ENCODE peak calls at places on chromosome 21, in seven cellular contexts. H is transverse colon, P is breast epithelium, K is sigmoid colon, T is prostate gland, Z is GM23338, Q is Panc1. M is an unnamed sample.

GRCh38 chr21:43825936-43826622 is 36.7 kb downstream of the RRP1 start:
- DNase-seq in H (no peak), K (peak), Q (no peak), T (peak), Z (peak), P (no peak), M (no peak)

GRCh38 chr21:42403611-42404231 is at the start of gene UBASH3A:
- DNase-seq in H (peak), T (no peak), P (no peak), K (peak), Q (no peak), Z (no peak), M (no peak)

GRCh38 chr21:40730051-40730760 is 116.8 kb downstream of the DSCAM start:
- DNase-seq in K (no peak), P (no peak), T (no peak), H (no peak), Q (no peak), Z (no peak), M (no peak)

GRCh38 chr21:16587141-16587570 is 857.4 kb downstream of the USP25 start:
- DNase-seq in Z (peak), K (peak), H (peak), P (peak), Q (peak), T (peak), M (no peak)

GRCh38 chr21:46639489-46640386 is 4.3 kb downstream of the PRMT2 start:
- DNase-seq in K (no peak), H (no peak), Z (peak), T (no peak), Q (no peak), P (no peak), M (no peak)

GRCh38 chr21:36430841-36431240 is 45.6 kb downstream of the CHAF1B start:
- DNase-seq in H (no peak), P (no peak), K (no peak), Q (no peak), Z (no peak), T (no peak), M (no peak)

GRCh38 chr21:42763578-42764442 is 110.4 kb downstream of the PDE9A start:
- DNase-seq in P (no peak), Z (no peak), T (no peak), H (no peak), Q (no peak), K (no peak), M (no peak)

GRCh38 chr21:14533555-14534400 is 12.3 kb downstream of the SAMSN1 start:
- DNase-seq in Q (peak), H (no peak), Z (no peak), K (no peak), T (no peak), P (no peak), M (no peak)

GRCh38 chr21:16570196-16570595 is 840.4 kb downstream of the USP25 start:
- DNase-seq in T (no peak), P (no peak), K (no peak), Z (no peak), Q (no peak), H (no peak), M (no peak)

GRCh38 chr21:17537299-17537698 is 24.5 kb downstream of the CXADR start:
- DNase-seq in H (no peak), Z (no peak), P (no peak), K (no peak), T (peak), Q (no peak), M (no peak)

GRCh38 chr21:19123053-19123452 is 719.5 kb upstream of the TMPRSS15 start:
- DNase-seq in K (no peak), Q (no peak), H (no peak), Z (no peak), T (no peak), P (no peak), M (no peak)

GRCh38 chr21:17818158-17819113 is 720 bp downstream of the C21orf91 start:
- DNase-seq in H (peak), K (peak), T (peak), Z (peak), Q (no peak), P (no peak), M (no peak)

GRCh38 chr21:14977814-14978213 is 87.0 kb downstream of the NRIP1 start:
- DNase-seq in P (no peak), K (no peak), H (no peak), T (no peak), Q (no peak), Z (no peak), M (no peak)

GRCh38 chr21:36732761-36733160 is 33.8 kb downstream of the SIM2 start:
- DNase-seq in Q (no peak), K (no peak), P (no peak), T (no peak), H (no peak), Z (no peak), M (no peak)

GRCh38 chr21:14734191-14734590 is 188.1 kb upstream of the SAMSN1 start:
- DNase-seq in H (no peak), K (no peak), P (no peak), T (no peak), Z (no peak), Q (no peak), M (no peak)

GRCh38 chr21:41402231-41402630 is 23.8 kb upstream of the MX1 start:
- DNase-seq in Z (no peak), K (no peak), Q (no peak), P (no peak), H (no peak), T (no peak), M (no peak)

GRCh38 chr21:43902441-43902840 is 37.4 kb downstream of the AGPAT3 start:
- DNase-seq in T (no peak), Z (no peak), H (no peak), P (no peak), K (peak), Q (no peak), M (no peak)

GRCh38 chr21:43679951-43680350 is 20.6 kb downstream of the RRP1B start:
- DNase-seq in P (no peak), K (no peak), Q (no peak), Z (no peak), H (no peak), T (no peak), M (no peak)

GRCh38 chr21:46325073-46325912 is 1.3 kb downstream of the PCNT start:
- DNase-seq in P (peak), T (peak), Q (no peak), K (peak), H (peak), Z (peak), M (no peak)

GRCh38 chr21:42289926-42290325 is 25.3 kb downstream of the TFF3 start:
- DNase-seq in Z (no peak), Q (no peak), H (peak), P (no peak), T (no peak), K (no peak), M (no peak)

GRCh38 chr21:44090332-44090731 is 16.9 kb upstream of the PWP2 start:
- DNase-seq in H (peak), T (peak), P (peak), Q (no peak), Z (no peak), K (no peak), M (no peak)

DNA sequence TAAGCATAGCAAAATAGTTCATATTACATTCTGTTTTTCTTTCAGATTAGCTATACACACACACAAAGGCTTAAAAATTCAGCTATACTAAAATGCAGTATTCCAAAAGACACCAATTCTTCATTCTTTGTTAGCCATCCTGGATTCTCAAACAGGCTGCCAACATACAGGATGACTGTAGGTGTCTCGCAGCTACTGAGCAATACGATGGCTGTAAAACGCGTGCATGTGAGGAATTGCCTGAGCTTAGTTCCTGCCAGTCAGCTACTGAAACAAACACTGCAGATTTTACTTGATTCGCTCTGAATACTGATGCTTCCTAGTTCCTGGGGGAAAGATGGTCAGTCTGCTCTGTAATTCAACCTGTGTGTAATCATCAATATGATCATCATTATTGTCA is 24.7 kb upstream of the HMGN1 start:
- DNase-seq in Q (no peak), H (no peak), P (no peak), Z (peak), K (no peak), T (no peak), M (no peak)
- TF ChIP-seq CTCF in Q (peak), H (no peak), P (no peak), Z (peak), K (no peak), T (no peak), M (peak)

GRCh38 chr21:38511198-38511597 is 12.9 kb upstream of the ERG start:
- DNase-seq in K (no peak), H (no peak), Q (no peak), P (no peak), T (no peak), Z (no peak), M (no peak)
- TF ChIP-seq POLR2AphosphoS5 in K (no peak), H (no peak), Q (no peak), P (no peak), T (no peak), Z (no peak), M (no peak)

GRCh38 chr21:29168874-29169273 is 38.4 kb downstream of the MAP3K7CL start:
- DNase-seq in P (no peak), T (no peak), K (no peak), Z (no peak), H (no peak), Q (no peak), M (no peak)
- H3K27ac ChIP-seq in P (no peak), T (no peak), K (no peak), Z (no peak), H (no peak), Q (no peak), M (no peak)

DNA sequence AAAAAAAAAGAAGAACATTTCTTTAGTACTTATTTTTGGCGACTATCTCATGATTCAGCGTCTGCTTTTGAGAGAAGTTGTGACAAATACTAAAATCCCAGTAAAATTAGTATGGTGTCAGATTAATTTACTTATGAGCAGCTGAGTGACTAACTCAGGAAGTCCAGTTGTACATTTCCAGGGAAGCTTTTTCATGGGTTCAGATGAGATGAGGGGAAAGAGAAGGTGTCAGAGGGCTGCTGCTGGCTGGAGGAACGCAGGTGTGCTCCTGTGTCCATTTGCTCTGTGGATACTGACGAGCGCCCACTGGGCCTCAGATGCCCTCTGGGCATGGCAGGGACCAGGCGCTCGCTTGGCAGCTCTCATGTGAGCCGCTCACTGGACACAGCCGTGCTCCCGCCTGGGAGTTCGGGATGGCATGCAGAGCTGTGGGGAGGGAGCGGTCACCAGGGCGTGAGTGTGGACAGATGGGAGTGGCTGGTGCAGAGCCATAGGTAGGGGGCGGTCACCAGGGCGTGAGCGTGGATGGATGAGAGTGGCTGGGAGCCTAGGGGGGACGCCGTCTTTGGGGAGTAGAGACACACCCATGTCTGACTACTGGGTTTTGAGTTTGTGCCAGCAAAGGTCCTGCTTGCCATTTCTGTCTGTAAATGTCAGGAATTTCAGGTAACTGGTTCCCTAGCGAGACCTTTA is 55.0 kb downstream of the ADARB1 start:
- DNase-seq in T (no peak), K (no peak), H (no peak), Q (no peak), P (no peak), Z (no peak), M (no peak)
- TF ChIP-seq CTCF in T (no peak), K (no peak), H (no peak), Q (no peak), P (no peak), Z (no peak), M (no peak)

DNA sequence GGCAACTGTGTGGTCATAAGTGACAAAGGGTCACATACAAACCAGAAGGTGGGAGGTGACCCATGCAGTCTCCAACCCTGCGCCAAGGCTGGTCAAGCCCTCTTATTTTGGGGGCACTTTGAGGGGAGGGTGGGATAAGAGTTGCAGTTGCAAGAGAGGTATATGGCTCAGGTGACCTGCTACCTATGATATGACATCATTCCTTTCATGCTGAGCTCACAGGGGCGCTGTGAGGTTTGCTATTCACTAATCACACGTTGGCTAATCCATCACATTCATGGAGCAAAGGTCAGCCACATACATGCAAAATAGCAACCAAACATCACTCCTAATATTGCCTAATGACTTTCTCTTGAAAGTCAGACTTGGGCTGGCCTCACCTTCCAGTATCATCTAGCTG is 72.0 kb upstream of the PAXBP1 start:
- DNase-seq in Z (no peak), T (no peak), H (no peak), P (no peak), K (no peak), Q (no peak), M (no peak)
- TF ChIP-seq POLR2AphosphoS5 in Z (no peak), T (no peak), H (no peak), P (no peak), K (no peak), Q (no peak), M (no peak)

GRCh38 chr21:35195232-35195631 is 146.1 kb upstream of the RUNX1 start:
- DNase-seq in Z (no peak), P (no peak), K (no peak), H (no peak), Q (no peak), T (no peak), M (no peak)

GRCh38 chr21:35189077-35189863 is 140.2 kb upstream of the RUNX1 start:
- DNase-seq in P (no peak), H (no peak), Q (no peak), Z (no peak), K (no peak), T (no peak), M (no peak)

GRCh38 chr21:35191128-35191527 is 142.0 kb upstream of the RUNX1 start:
- DNase-seq in Z (no peak), K (no peak), Q (no peak), T (no peak), P (no peak), H (no peak), M (no peak)

GRCh38 chr21:35191754-35192153 is 142.7 kb upstream of the RUNX1 start:
- DNase-seq in T (no peak), H (no peak), P (no peak), K (no peak), Z (no peak), Q (no peak), M (no peak)

GRCh38 chr21:35190201-35190701 is 141.1 kb upstream of the RUNX1 start:
- DNase-seq in H (no peak), Q (peak), Z (no peak), K (no peak), T (no peak), P (peak), M (no peak)
- H3K27ac ChIP-seq in H (no peak), Q (no peak), Z (no peak), K (no peak), T (no peak), P (no peak), M (no peak)

DNA sequence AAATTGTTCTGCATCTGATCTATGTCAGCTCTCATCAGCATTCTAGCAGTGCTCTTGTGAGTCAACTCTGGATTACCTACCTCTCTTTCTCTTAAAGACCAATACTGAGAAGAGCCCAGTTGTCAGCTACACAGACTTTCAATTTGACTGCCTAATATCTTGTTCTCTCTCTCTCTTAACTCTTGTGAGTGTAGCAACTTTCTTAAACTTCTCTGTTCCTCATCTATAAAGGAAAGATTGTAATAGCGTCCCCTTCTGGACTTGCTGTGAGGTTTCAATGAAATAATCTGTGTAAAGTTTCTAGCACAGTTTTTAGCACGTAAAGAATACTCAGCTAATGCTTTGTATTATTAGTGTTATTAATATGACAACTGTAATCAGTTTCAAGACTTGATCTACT is 499.3 kb upstream of the ADAMTS5 start:
- DNase-seq in P (no peak), K (no peak), H (no peak), Z (peak), T (no peak), Q (no peak), M (no peak)
- TF ChIP-seq CTCF in P (no peak), K (no peak), H (no peak), Z (peak), T (no peak), Q (no peak), M (no peak)

GRCh38 chr21:25557170-25557569 is 50.1 kb downstream of the MRPL39 start:
- DNase-seq in T (no peak), Z (no peak), Q (no peak), P (no peak), K (no peak), H (no peak), M (no peak)

GRCh38 chr21:25561668-25562641 is 45.3 kb downstream of the MRPL39 start:
- DNase-seq in K (peak), Z (peak), T (no peak), P (no peak), Q (no peak), H (peak), M (no peak)

GRCh38 chr21:25558123-25558522 is 49.2 kb downstream of the MRPL39 start:
- DNase-seq in T (no peak), K (no peak), P (no peak), Z (no peak), H (no peak), Q (no peak), M (no peak)

GRCh38 chr21:25562660-25563059 is 44.6 kb downstream of the MRPL39 start:
- DNase-seq in H (no peak), Q (no peak), P (no peak), Z (no peak), T (no peak), K (no peak), M (no peak)

DNA sequence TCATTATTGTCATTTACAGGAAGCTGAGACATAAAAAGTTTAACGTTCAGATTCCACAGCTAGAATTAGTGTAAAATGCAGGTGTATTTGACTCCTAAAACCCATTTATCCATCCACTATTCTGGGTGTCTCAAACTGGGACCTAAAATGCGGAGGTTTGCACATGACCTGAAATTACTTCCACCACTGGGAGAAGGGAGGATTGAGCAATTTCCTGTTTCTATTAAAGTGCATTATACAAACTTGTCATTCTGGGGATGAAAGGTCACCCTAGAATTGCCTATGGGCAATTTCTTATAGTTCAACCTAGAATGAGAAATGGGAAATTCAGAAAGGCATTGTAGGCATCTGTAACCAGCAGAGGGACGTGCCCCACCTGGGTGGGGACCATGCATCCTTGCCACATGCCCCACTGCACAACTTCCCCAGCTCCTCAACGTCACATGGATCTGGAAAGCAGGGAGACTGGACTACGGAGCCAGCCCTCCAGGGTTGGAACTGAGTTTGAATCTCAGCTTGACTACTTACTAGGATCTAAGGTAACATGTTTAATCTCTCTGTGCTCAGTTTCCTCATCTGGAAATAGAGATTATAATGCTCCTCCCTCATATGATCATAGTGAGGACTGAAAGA is 47.0 kb downstream of the MRPL39 start:
- DNase-seq in H (no peak), K (no peak), T (no peak), Q (no peak), P (no peak), Z (no peak), M (no peak)
- TF ChIP-seq POLR2AphosphoS5 in H (no peak), K (no peak), T (no peak), Q (no peak), P (no peak), Z (no peak), M (no peak)

GRCh38 chr21:26068776-26069175 is 101.8 kb downstream of the APP start:
- DNase-seq in K (no peak), T (no peak), H (no peak), Q (no peak), Z (no peak), P (no peak), M (no peak)

GRCh38 chr21:26072891-26073615 is 97.5 kb downstream of the APP start:
- DNase-seq in P (no peak), H (no peak), K (no peak), Z (no peak), Q (no peak), T (no peak), M (no peak)

GRCh38 chr21:26067836-26068401 is 102.7 kb downstream of the APP start:
- DNase-seq in H (no peak), P (no peak), T (no peak), K (no peak), Q (no peak), Z (no peak), M (no peak)

GRCh38 chr21:26070121-26070520 is 100.4 kb downstream of the APP start:
- DNase-seq in H (no peak), P (no peak), T (no peak), K (no peak), Q (no peak), Z (no peak), M (no peak)

DNA sequence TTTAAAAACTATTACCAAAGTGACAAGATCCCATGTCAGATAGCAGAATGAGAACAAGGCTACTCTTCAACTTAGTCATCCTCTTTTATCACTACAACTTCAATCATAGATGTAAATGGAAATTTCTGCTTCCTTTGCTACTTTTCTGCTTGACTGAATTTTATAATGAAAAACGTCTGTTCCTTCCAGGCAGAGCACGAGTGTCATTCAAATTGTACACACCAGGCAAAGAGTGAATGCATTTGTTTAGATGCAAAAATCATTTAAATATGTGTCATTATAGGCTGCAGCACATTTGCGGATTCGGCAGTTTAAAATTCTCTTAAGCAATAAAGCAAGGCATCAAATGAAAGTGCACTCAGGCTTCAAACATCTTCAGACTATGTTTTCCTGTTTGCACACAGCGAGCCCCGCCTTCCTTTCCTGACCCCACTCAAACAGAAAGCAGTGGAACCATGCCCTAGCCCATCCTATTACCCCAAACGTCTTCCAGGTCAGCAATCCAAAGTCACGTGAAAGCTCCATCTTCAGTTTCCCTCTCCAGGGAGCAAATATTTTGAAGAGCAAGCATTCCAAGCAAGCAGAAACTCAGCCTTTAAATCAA is 99.6 kb downstream of the APP start:
- DNase-seq in Q (no peak), K (peak), P (no peak), Z (peak), T (no peak), H (peak), M (no peak)
- H3K27ac ChIP-seq in Q (no peak), K (peak), P (peak), Z (peak), T (no peak), H (no peak), M (peak)

M was measured in esophagus muscularis mucosa.